ENCODE peak calls at places on chromosomes 1 and 21, in nine cellular contexts. One of them, this sample, is unnamed.

GRCh38 chr1:82538876-82539275 is 738.1 kb downstream of the ADGRL2 start:
- DNase-seq in lower leg skin: no peak
- DNase-seq in adrenal gland: no peak
- DNase-seq in A549: no peak
- DNase-seq in esophagus squamous epithelium: no peak
- DNase-seq in K562: no peak
- DNase-seq in Peyer's patch: no peak
- DNase-seq in tibial nerve: no peak
- DNase-seq in thyroid gland: no peak
- DNase-seq in this sample: no peak

GRCh38 chr1:232968965-232969364 is 18.6 kb downstream of the NTPCR start:
- DNase-seq in adrenal gland: peak
- DNase-seq in lower leg skin: no peak
- DNase-seq in A549: no peak
- DNase-seq in Peyer's patch: no peak
- DNase-seq in tibial nerve: no peak
- DNase-seq in K562: no peak
- DNase-seq in thyroid gland: peak
- DNase-seq in esophagus squamous epithelium: no peak
- DNase-seq in this sample: no peak

GRCh38 chr1:173329747-173330146 is 122.6 kb upstream of the TNFSF4 start:
- DNase-seq in tibial nerve: no peak
- DNase-seq in thyroid gland: no peak
- DNase-seq in esophagus squamous epithelium: no peak
- DNase-seq in K562: no peak
- DNase-seq in adrenal gland: no peak
- DNase-seq in A549: peak
- DNase-seq in Peyer's patch: no peak
- DNase-seq in lower leg skin: no peak
- DNase-seq in this sample: no peak

GRCh38 chr1:85137660-85138059 is 63.2 kb downstream of the SYDE2 start:
- DNase-seq in esophagus squamous epithelium: no peak
- DNase-seq in adrenal gland: peak
- DNase-seq in tibial nerve: no peak
- DNase-seq in thyroid gland: peak
- DNase-seq in A549: peak
- DNase-seq in K562: no peak
- DNase-seq in lower leg skin: no peak
- DNase-seq in Peyer's patch: no peak
- DNase-seq in this sample: no peak

GRCh38 chr1:156848461-156849150 is 10.3 kb downstream of the INSRR start:
- DNase-seq in esophagus squamous epithelium: no peak
- DNase-seq in adrenal gland: no peak
- DNase-seq in tibial nerve: no peak
- DNase-seq in K562: peak
- DNase-seq in lower leg skin: no peak
- DNase-seq in A549: no peak
- DNase-seq in thyroid gland: peak
- DNase-seq in Peyer's patch: peak
- DNase-seq in this sample: no peak

GRCh38 chr1:113243529-113243928 is 146.8 kb upstream of the MAGI3 start:
- DNase-seq in A549: no peak
- DNase-seq in esophagus squamous epithelium: no peak
- DNase-seq in K562: no peak
- DNase-seq in tibial nerve: no peak
- DNase-seq in lower leg skin: no peak
- DNase-seq in Peyer's patch: no peak
- DNase-seq in thyroid gland: no peak
- DNase-seq in adrenal gland: no peak
- DNase-seq in this sample: no peak

GRCh38 chr1:220099826-220100225 is 5.9 kb downstream of the IARS2 start:
- DNase-seq in tibial nerve: no peak
- DNase-seq in thyroid gland: no peak
- DNase-seq in Peyer's patch: no peak
- DNase-seq in K562: no peak
- DNase-seq in esophagus squamous epithelium: no peak
- DNase-seq in adrenal gland: no peak
- DNase-seq in A549: no peak
- DNase-seq in lower leg skin: no peak
- DNase-seq in this sample: no peak

GRCh38 chr1:32981003-32981909 is 16.6 kb upstream of the RNF19B start:
- DNase-seq in thyroid gland: no peak
- DNase-seq in esophagus squamous epithelium: no peak
- DNase-seq in tibial nerve: peak
- DNase-seq in A549: peak
- DNase-seq in K562: no peak
- DNase-seq in adrenal gland: peak
- DNase-seq in lower leg skin: no peak
- DNase-seq in Peyer's patch: peak
- DNase-seq in this sample: peak

GRCh38 chr1:64033667-64034215 is 169.7 kb upstream of the UBE2U start:
- DNase-seq in esophagus squamous epithelium: no peak
- DNase-seq in Peyer's patch: no peak
- DNase-seq in adrenal gland: peak
- DNase-seq in K562: no peak
- DNase-seq in lower leg skin: no peak
- DNase-seq in thyroid gland: no peak
- DNase-seq in A549: no peak
- DNase-seq in tibial nerve: no peak
- DNase-seq in this sample: no peak

GRCh38 chr1:30571380-30571779 is 152.0 kb downstream of the MATN1 start:
- DNase-seq in A549: no peak
- DNase-seq in K562: no peak
- DNase-seq in lower leg skin: no peak
- DNase-seq in adrenal gland: no peak
- DNase-seq in Peyer's patch: no peak
- DNase-seq in tibial nerve: no peak
- DNase-seq in esophagus squamous epithelium: no peak
- DNase-seq in thyroid gland: no peak
- DNase-seq in this sample: no peak

GRCh38 chr1:161725888-161726630 is 4.7 kb downstream of the FCRLB start:
- DNase-seq in lower leg skin: peak
- DNase-seq in A549: peak
- DNase-seq in Peyer's patch: peak
- DNase-seq in esophagus squamous epithelium: no peak
- DNase-seq in K562: peak
- DNase-seq in thyroid gland: peak
- DNase-seq in tibial nerve: peak
- DNase-seq in adrenal gland: peak
- DNase-seq in this sample: peak

GRCh38 chr21:18249542-18250152 is 5.0 kb downstream of the CHODL start:
- DNase-seq in K562: no peak
- DNase-seq in A549: no peak
- DNase-seq in thyroid gland: no peak
- DNase-seq in lower leg skin: no peak
- DNase-seq in esophagus squamous epithelium: no peak
- DNase-seq in adrenal gland: no peak
- DNase-seq in tibial nerve: no peak
- DNase-seq in Peyer's patch: no peak
- DNase-seq in this sample: no peak

GRCh38 chr1:166974647-166975345 is 544 bp downstream of the ILDR2 start:
- DNase-seq in lower leg skin: no peak
- DNase-seq in adrenal gland: no peak
- DNase-seq in thyroid gland: peak
- DNase-seq in tibial nerve: no peak
- DNase-seq in esophagus squamous epithelium: no peak
- DNase-seq in K562: no peak
- DNase-seq in Peyer's patch: no peak
- DNase-seq in A549: no peak
- DNase-seq in this sample: no peak

GRCh38 chr1:117568999-117569398 is 36.8 kb upstream of the TENT5C start:
- DNase-seq in K562: no peak
- DNase-seq in esophagus squamous epithelium: no peak
- DNase-seq in Peyer's patch: no peak
- DNase-seq in thyroid gland: no peak
- DNase-seq in tibial nerve: no peak
- DNase-seq in adrenal gland: no peak
- DNase-seq in lower leg skin: peak
- DNase-seq in A549: no peak
- DNase-seq in this sample: no peak

GRCh38 chr1:117572546-117572945 is 33.3 kb upstream of the TENT5C start:
- DNase-seq in Peyer's patch: peak
- DNase-seq in lower leg skin: peak
- DNase-seq in K562: no peak
- DNase-seq in tibial nerve: no peak
- DNase-seq in thyroid gland: peak
- DNase-seq in esophagus squamous epithelium: no peak
- DNase-seq in adrenal gland: no peak
- DNase-seq in A549: no peak
- DNase-seq in this sample: no peak

GRCh38 chr1:117571496-117571895 is 34.4 kb upstream of the TENT5C start:
- DNase-seq in Peyer's patch: no peak
- DNase-seq in lower leg skin: peak
- DNase-seq in adrenal gland: no peak
- DNase-seq in thyroid gland: no peak
- DNase-seq in K562: no peak
- DNase-seq in A549: no peak
- DNase-seq in esophagus squamous epithelium: no peak
- DNase-seq in tibial nerve: no peak
- DNase-seq in this sample: no peak

GRCh38 chr1:117569956-117570355 is 35.9 kb upstream of the TENT5C start:
- DNase-seq in K562: no peak
- DNase-seq in Peyer's patch: no peak
- DNase-seq in thyroid gland: no peak
- DNase-seq in adrenal gland: no peak
- DNase-seq in lower leg skin: no peak
- DNase-seq in tibial nerve: no peak
- DNase-seq in A549: no peak
- DNase-seq in esophagus squamous epithelium: no peak
- DNase-seq in this sample: no peak

DNA sequence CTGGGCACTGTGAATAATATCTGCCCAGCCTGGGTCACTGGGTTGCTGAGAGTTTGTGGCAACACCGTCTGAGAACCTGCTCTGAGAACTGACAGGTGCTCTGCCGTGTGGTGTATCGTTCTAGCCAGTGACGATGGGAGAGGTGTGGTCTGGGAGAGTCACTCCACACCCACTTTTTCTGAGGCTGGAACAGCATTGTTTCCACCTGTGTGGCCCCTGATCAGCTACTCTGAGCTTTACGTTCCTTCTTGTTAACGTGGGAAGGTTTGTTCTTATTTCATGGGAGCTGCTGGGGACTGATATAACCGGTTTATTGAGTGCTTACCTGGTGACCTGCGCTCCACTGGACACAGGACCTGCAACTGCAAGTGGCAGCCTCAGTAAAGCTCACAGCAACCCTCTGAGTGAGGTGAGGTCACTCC is 34.8 kb upstream of the TENT5C start:
- DNase-seq in thyroid gland: peak
- DNase-seq in adrenal gland: no peak
- DNase-seq in A549: no peak
- DNase-seq in tibial nerve: no peak
- DNase-seq in K562: no peak
- DNase-seq in Peyer's patch: peak
- DNase-seq in esophagus squamous epithelium: no peak
- DNase-seq in lower leg skin: peak
- DNase-seq in this sample: no peak
- TF ChIP-seq POLR2A in thyroid gland: no peak
- TF ChIP-seq POLR2A in adrenal gland: no peak
- TF ChIP-seq POLR2A in A549: no peak
- TF ChIP-seq POLR2A in tibial nerve: no peak
- TF ChIP-seq POLR2A in K562: no peak
- TF ChIP-seq POLR2A in Peyer's patch: no peak
- TF ChIP-seq POLR2A in esophagus squamous epithelium: no peak
- TF ChIP-seq POLR2A in lower leg skin: no peak
- TF ChIP-seq POLR2A in this sample: no peak

GRCh38 chr1:202010042-202011015 is at the start of gene ELF3:
- DNase-seq in esophagus squamous epithelium: no peak
- DNase-seq in A549: peak
- DNase-seq in Peyer's patch: no peak
- DNase-seq in thyroid gland: peak
- DNase-seq in K562: no peak
- DNase-seq in tibial nerve: no peak
- DNase-seq in adrenal gland: no peak
- DNase-seq in lower leg skin: peak
- DNase-seq in this sample: peak
- TF ChIP-seq POLR2A in esophagus squamous epithelium: no peak
- TF ChIP-seq POLR2A in A549: peak
- TF ChIP-seq POLR2A in Peyer's patch: peak
- TF ChIP-seq POLR2A in thyroid gland: peak
- TF ChIP-seq POLR2A in K562: no peak
- TF ChIP-seq POLR2A in tibial nerve: no peak
- TF ChIP-seq POLR2A in adrenal gland: no peak
- TF ChIP-seq POLR2A in lower leg skin: no peak
- TF ChIP-seq POLR2A in this sample: no peak

DNA sequence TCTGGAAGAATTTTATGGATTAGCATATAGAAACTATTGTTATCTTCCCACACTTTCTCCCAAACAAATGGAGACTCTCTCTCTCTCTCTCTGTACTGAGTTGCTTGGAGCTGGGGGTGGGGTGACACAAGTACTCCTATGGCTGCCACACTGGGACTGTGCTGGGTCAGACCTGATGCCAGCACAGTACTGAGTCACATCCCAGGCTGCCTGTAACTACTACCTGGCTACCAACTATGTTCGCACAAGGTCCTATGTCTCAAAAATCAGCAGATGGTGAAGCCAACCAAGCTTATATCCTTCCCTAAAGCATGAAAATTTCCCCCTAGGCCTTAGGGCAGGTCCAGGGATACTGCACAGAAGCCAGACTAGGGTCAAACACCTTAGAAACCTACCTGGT is 66.6 kb downstream of the FAF1 start:
- DNase-seq in A549: no peak
- DNase-seq in Peyer's patch: no peak
- DNase-seq in esophagus squamous epithelium: no peak
- DNase-seq in adrenal gland: no peak
- DNase-seq in thyroid gland: no peak
- DNase-seq in lower leg skin: no peak
- DNase-seq in K562: peak
- DNase-seq in tibial nerve: no peak
- DNase-seq in this sample: no peak
- TF ChIP-seq POLR2A in A549: no peak
- TF ChIP-seq POLR2A in Peyer's patch: no peak
- TF ChIP-seq POLR2A in esophagus squamous epithelium: no peak
- TF ChIP-seq POLR2A in adrenal gland: no peak
- TF ChIP-seq POLR2A in thyroid gland: no peak
- TF ChIP-seq POLR2A in lower leg skin: no peak
- TF ChIP-seq POLR2A in K562: no peak
- TF ChIP-seq POLR2A in tibial nerve: no peak
- TF ChIP-seq POLR2A in this sample: no peak

DNA sequence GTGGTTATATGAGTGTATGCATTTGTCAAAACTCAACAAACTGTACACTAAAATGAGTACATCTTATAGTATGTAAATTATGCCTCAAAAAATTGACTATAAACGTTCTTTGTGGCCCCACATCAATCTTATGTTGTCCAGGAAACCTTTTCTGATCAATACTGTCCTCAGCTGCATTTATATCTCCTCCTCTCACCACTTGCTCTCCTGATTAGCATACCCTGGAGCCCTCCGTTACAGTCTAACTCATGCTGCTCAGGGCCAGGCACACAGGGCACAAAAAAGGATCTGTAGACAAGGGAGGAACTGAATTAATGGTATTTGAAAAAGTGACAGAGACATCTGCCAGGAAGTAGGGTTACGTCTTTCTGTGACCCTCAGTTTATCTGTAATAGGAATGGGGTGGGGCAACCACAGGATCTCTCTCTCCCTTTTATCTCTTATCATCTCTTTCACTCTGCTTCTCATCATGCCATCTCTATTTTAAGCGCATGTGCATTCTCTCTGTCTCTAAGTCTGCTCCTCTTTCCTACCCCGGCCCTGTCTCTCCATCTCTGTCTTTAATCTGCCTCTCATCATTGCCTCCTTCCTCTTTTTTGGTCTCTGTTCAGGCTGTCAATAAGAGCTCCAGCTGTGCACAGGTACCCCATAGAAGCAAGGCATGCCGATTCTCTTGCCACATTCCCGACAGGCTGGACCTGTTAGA is 7.1 kb upstream of the TAL1 start:
- DNase-seq in adrenal gland: no peak
- DNase-seq in thyroid gland: no peak
- DNase-seq in A549: no peak
- DNase-seq in Peyer's patch: no peak
- DNase-seq in tibial nerve: no peak
- DNase-seq in esophagus squamous epithelium: no peak
- DNase-seq in K562: peak
- DNase-seq in lower leg skin: no peak
- DNase-seq in this sample: no peak
- TF ChIP-seq POLR2A in adrenal gland: no peak
- TF ChIP-seq POLR2A in thyroid gland: no peak
- TF ChIP-seq POLR2A in A549: no peak
- TF ChIP-seq POLR2A in Peyer's patch: no peak
- TF ChIP-seq POLR2A in tibial nerve: no peak
- TF ChIP-seq POLR2A in esophagus squamous epithelium: no peak
- TF ChIP-seq POLR2A in K562: peak
- TF ChIP-seq POLR2A in lower leg skin: no peak
- TF ChIP-seq POLR2A in this sample: no peak

This sample was measured in GM12892.